ENCODE peak calls at places on chromosomes 16 and 17, in nine cellular contexts. L, F, R, O, J, P, N, K and I are unnamed samples.

GRCh38 chr16:6081320-6081976 is 983.9 kb upstream of the EEF2KMT start:
- DNase-seq in L (no peak), F (peak), R (no peak), O (no peak), J (peak), P (no peak), N (no peak), K (no peak), I (no peak)

GRCh38 chr16:85614338-85615013 is 1.4 kb downstream of the GSE1 start:
- DNase-seq in L (no peak), F (no peak), R (no peak), O (no peak), J (peak), P (no peak), N (no peak), K (no peak), I (no peak)

GRCh38 chr17:60383379-60383778 is 8.6 kb downstream of the USP32 start:
- DNase-seq in L (no peak), F (no peak), R (no peak), O (no peak), J (no peak), P (no peak), N (no peak), K (no peak), I (no peak)

GRCh38 chr16:67169642-67170167 is 633 bp upstream of the NOL3 start:
- DNase-seq in L (no peak), F (no peak), R (no peak), O (no peak), J (peak), P (no peak), N (no peak), K (peak), I (no peak)

GRCh38 chr16:81130126-81130525 is 33.9 kb upstream of the GCSH start:
- DNase-seq in L (no peak), F (no peak), R (no peak), O (no peak), J (no peak), P (no peak), N (no peak), K (no peak), I (no peak)

GRCh38 chr16:3671424-3671823 is 16.9 kb downstream of the DNASE1 start:
- DNase-seq in L (no peak), F (no peak), R (no peak), O (no peak), J (no peak), P (no peak), N (no peak), K (no peak), I (no peak)

GRCh38 chr16:3698941-3699340 is 18.4 kb downstream of the TRAP1 start:
- DNase-seq in L (no peak), F (no peak), R (no peak), O (no peak), J (no peak), P (peak), N (no peak), K (no peak), I (no peak)

GRCh38 chr16:66845791-66846221 is 1.6 kb downstream of the CA7 start:
- DNase-seq in L (no peak), F (no peak), R (no peak), O (no peak), J (no peak), P (no peak), N (no peak), K (no peak), I (no peak)

GRCh38 chr16:20865420-20866126 is 34.6 kb downstream of the DCUN1D3 start:
- DNase-seq in L (no peak), F (no peak), R (no peak), O (no peak), J (no peak), P (no peak), N (no peak), K (no peak), I (no peak)

GRCh38 chr17:76540381-76541300 is 797 bp downstream of the PRCD start:
- DNase-seq in L (peak), F (peak), R (no peak), O (no peak), J (peak), P (peak), N (no peak), K (no peak), I (peak)

GRCh38 chr17:34300652-34301390 is 15.3 kb downstream of the CCL11 start:
- DNase-seq in L (peak), F (no peak), R (no peak), O (no peak), J (no peak), P (no peak), N (no peak), K (no peak), I (no peak)

GRCh38 chr17:39979865-39980401 is 674 bp upstream of the PSMD3 start:
- DNase-seq in L (peak), F (peak), R (no peak), O (no peak), J (peak), P (no peak), N (no peak), K (peak), I (no peak)

GRCh38 chr16:799948-800833 is at the start of gene GNG13:
- DNase-seq in L (no peak), F (no peak), R (no peak), O (no peak), J (peak), P (peak), N (no peak), K (no peak), I (no peak)